ENCODE peak calls at places on chromosomes 3 and 15, in six cellular contexts. R, J, K, O, E and G are unnamed samples.

GRCh38 chr3:182349051-182349450 is 444.3 kb upstream of the ATP11B start:
- DNase-seq in J (no peak), O (no peak), K (no peak), E (no peak), R (no peak), G (no peak)

GRCh38 chr15:98452238-98452637 is 196.1 kb upstream of the IGF1R start:
- DNase-seq in O (no peak), J (no peak), R (no peak), E (no peak), K (no peak), G (no peak)

GRCh38 chr3:139120336-139120971 is 75.8 kb upstream of the PRR23C start:
- DNase-seq in K (no peak), O (no peak), R (no peak), E (no peak), J (no peak), G (peak; percentile 24)

GRCh38 chr3:150351398-150351797 is 56.7 kb upstream of the TSC22D2 start:
- DNase-seq in E (no peak), J (no peak), R (no peak), K (no peak), O (no peak), G (no peak)

GRCh38 chr15:27934782-27935181 is 164.3 kb downstream of the OCA2 start:
- DNase-seq in J (no peak), R (no peak), E (no peak), K (no peak), O (no peak), G (no peak)

GRCh38 chr3:144369151-144369879 is 397.7 kb downstream of the DIPK2A start:
- DNase-seq in E (no peak), J (no peak), R (no peak), O (peak; percentile 46), K (no peak), G (no peak)

GRCh38 chr15:85280203-85280602 is 100.2 kb upstream of the AKAP13 start:
- DNase-seq in R (no peak), K (no peak), E (no peak), J (no peak), O (no peak), G (no peak)

GRCh38 chr15:38440353-38441129 is 13.4 kb upstream of the FAM98B start:
- DNase-seq in E (peak; percentile 64), O (peak; percentile 58), R (no peak), K (no peak), J (peak; percentile 64), G (no peak)

GRCh38 chr3:11379238-11379823 is 107.1 kb downstream of the ATG7 start:
- DNase-seq in K (no peak), O (peak; percentile 47), J (no peak), E (no peak), R (no peak), G (no peak)

GRCh38 chr15:97521894-97522293 is 438.6 kb upstream of the ARRDC4 start:
- DNase-seq in R (peak; percentile 72), J (no peak), O (peak; percentile 54), E (no peak), K (no peak), G (no peak)

GRCh38 chr3:67083277-67083676 is 85.2 kb downstream of the KBTBD8 start:
- DNase-seq in K (no peak), J (peak; percentile 50), O (no peak), R (no peak), E (no peak), G (no peak)

GRCh38 chr15:90902656-90902995 is 476 bp upstream of the MAN2A2 start:
- DNase-seq in E (no peak), O (no peak), J (no peak), K (no peak), R (no peak), G (no peak)

GRCh38 chr3:36697397-36698001 is 66.9 kb downstream of the DCLK3 start:
- DNase-seq in O (peak; percentile 31), R (no peak), J (no peak), E (no peak), K (no peak), G (no peak)

GRCh38 chr3:55724851-55725250 is 237.7 kb upstream of the WNT5A start:
- DNase-seq in R (no peak), E (no peak), K (no peak), J (no peak), O (no peak), G (no peak)

GRCh38 chr3:75337226-75337900 is 326.8 kb upstream of the FRG2C start:
- DNase-seq in J (no peak), E (no peak), O (no peak), R (no peak), K (no peak), G (no peak)

GRCh38 chr15:79169531-79170123 is 79.0 kb upstream of the RASGRF1 start:
- DNase-seq in O (no peak), R (peak; percentile 52), J (no peak), E (no peak), K (no peak), G (no peak)

GRCh38 chr15:71730277-71731144 is 79.8 kb upstream of the NR2E3 start:
- DNase-seq in K (no peak), O (peak; percentile 62), R (no peak), E (no peak), J (peak; percentile 68), G (peak; percentile 55)

GRCh38 chr3:15399970-15400369 is 27.4 kb downstream of the METTL6 start:
- DNase-seq in O (no peak), R (no peak), K (no peak), J (no peak), E (no peak), G (no peak)

GRCh38 chr3:10937141-10937825 is 55.3 kb upstream of the SLC6A1 start:
- DNase-seq in E (peak; percentile 31), K (no peak), O (no peak), R (no peak), J (no peak), G (no peak)

GRCh38 chr3:189076459-189076858 is 95.3 kb upstream of the TPRG1 start:
- DNase-seq in O (no peak), K (no peak), J (no peak), E (no peak), R (no peak), G (no peak)

GRCh38 chr3:152942366-152942765 is 107.4 kb downstream of the P2RY1 start:
- DNase-seq in E (no peak), K (no peak), O (no peak), J (no peak), R (no peak), G (no peak)

GRCh38 chr15:58504674-58505234 is 73.0 kb downstream of the LIPC start:
- DNase-seq in R (no peak), K (no peak), J (no peak), E (no peak), O (no peak), G (no peak)

GRCh38 chr15:90232196-90232595 is 1.5 kb downstream of the CIB1 start:
- DNase-seq in E (no peak), J (peak; percentile 65), O (no peak), R (no peak), K (no peak), G (no peak)

GRCh38 chr3:8451696-8452095 is 49.9 kb upstream of the LMCD1 start:
- DNase-seq in O (no peak), R (no peak), E (no peak), K (no peak), J (no peak), G (no peak)

DNA sequence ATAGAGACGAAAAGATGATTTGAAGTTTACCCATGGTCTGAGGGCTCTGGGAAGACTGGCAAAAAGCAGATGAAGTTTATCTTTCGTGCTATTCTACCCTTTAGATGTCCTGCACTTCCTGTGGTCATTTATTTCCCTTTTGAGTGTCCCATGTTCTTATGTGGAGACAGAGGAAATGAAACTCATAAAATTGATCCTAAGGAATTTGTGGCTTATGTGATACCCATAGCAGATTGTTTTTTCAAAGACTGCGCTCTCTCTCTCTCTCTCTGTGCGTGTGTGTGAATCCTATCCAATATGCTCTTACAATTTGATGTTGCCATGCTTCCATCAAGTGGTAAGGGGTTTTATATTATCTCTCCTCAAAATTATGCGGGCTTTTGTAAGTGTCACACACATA is 607.5 kb upstream of the DPPA4 start:
- DNase-seq in R (no peak), O (no peak), E (no peak), J (no peak), K (no peak), G (no peak)
- H3K27ac ChIP-seq in R (no peak overlapping the region), O (no peak overlapping the region), E (no peak overlapping the region), J (no peak overlapping the region), K (no peak overlapping the region), G (no peak overlapping the region)

GRCh38 chr3:65354880-65355279 is 667.1 kb upstream of the ADAMTS9 start:
- DNase-seq in R (no peak), O (no peak), E (no peak), J (no peak), K (no peak), G (no peak)

GRCh38 chr3:65361448-65361847 is 673.6 kb upstream of the ADAMTS9 start:
- DNase-seq in R (no peak), O (no peak), J (no peak), K (no peak), E (no peak), G (no peak)

GRCh38 chr3:65351753-65352152 is 664.0 kb upstream of the ADAMTS9 start:
- DNase-seq in O (no peak), E (no peak), K (no peak), R (no peak), J (no peak), G (no peak)

GRCh38 chr3:65352951-65353350 is 665.2 kb upstream of the ADAMTS9 start:
- DNase-seq in J (no peak), R (no peak), K (no peak), O (no peak), E (no peak), G (no peak)

GRCh38 chr3:65356331-65357286 is 668.8 kb upstream of the ADAMTS9 start:
- DNase-seq in R (no peak), K (no peak), J (no peak), E (peak; percentile 43), O (peak; percentile 19), G (no peak)
- H3K4me3 ChIP-seq in R (no peak overlapping the region), K (no peak overlapping the region), J (no peak overlapping the region), E (no peak overlapping the region), O (no peak overlapping the region), G (no peak overlapping the region)

GRCh38 chr3:172329070-172329469 is 119.2 kb downstream of the GHSR start:
- DNase-seq in K (no peak), J (no peak), O (peak; percentile 16), E (no peak), R (no peak), G (no peak)
- TF ChIP-seq CTCF in K (no peak), J (no peak), O (peak; percentile 27), E (no peak), R (no peak), G (no peak)

GRCh38 chr15:42024303-42024702 is 3.5 kb upstream of the PLA2G4E start:
- DNase-seq in K (no peak), J (peak; percentile 23), E (peak; percentile 44), O (no peak), R (no peak), G (peak; percentile 80)
- H3K27ac ChIP-seq in K (no peak overlapping the region), J (no peak overlapping the region), E (no peak overlapping the region), O (no peak overlapping the region), R (no peak overlapping the region), G (no peak overlapping the region)